ENCODE peak calls at places on chromosomes 4 and X, in six cellular contexts. C is upper lobe of right lung, G is left ventricle myocardium inferior, I is kidney, W is tibial artery, R is endothelial cell of umbilical vein. Z is an unnamed sample.

GRCh38 chr4:113328514-113328913 is 279.1 kb downstream of the ANK2 start:
- DNase-seq in C (no peak), G (no peak), I (no peak), W (no peak), R (no peak), Z (no peak)

GRCh38 chrX:46739736-46740135 is 19.2 kb downstream of the SLC9A7 start:
- DNase-seq in C (no peak), G (no peak), I (no peak), W (no peak), R (no peak), Z (no peak)

GRCh38 chr4:56786955-56787354 is 34.5 kb downstream of the SPINK2 start:
- DNase-seq in C (peak; percentile 67), G (peak; percentile 76), I (peak; percentile 91), W (no peak), R (peak; percentile 17), Z (peak; percentile 82)

GRCh38 chr4:37977471-37978452 is 17.6 kb downstream of the PTTG2 start:
- DNase-seq in C (peak; percentile 91), G (peak; percentile 75), I (peak; percentile 93), W (peak; percentile 68), R (peak; percentile 69), Z (peak; percentile 42)

GRCh38 chr4:37524267-37524666 is 161.9 kb downstream of the RELL1 start:
- DNase-seq in C (no peak), G (no peak), I (no peak), W (no peak), R (no peak), Z (no peak)

GRCh38 chr4:87049508-87049907 is 114.7 kb downstream of the AFF1 start:
- DNase-seq in C (no peak), G (no peak), I (no peak), W (no peak), R (peak; percentile 32), Z (no peak)

GRCh38 chr4:177400030-177400429 is 42.2 kb downstream of the AGA start:
- DNase-seq in C (no peak), G (no peak), I (no peak), W (no peak), R (no peak), Z (no peak)

GRCh38 chr4:156974264-156974663 is 2.7 kb upstream of the PDGFC start:
- DNase-seq in C (no peak), G (no peak), I (no peak), W (no peak), R (no peak), Z (peak; percentile 65)

GRCh38 chrX:145506225-145506624 is 258.9 kb downstream of the SPANXN1 start:
- DNase-seq in C (no peak), G (no peak), I (no peak), W (no peak), R (no peak), Z (no peak)

GRCh38 chrX:2714551-2714950 is 23.5 kb downstream of the CD99 start:
- DNase-seq in C (no peak), G (no peak), I (no peak), W (no peak), R (no peak), Z (no peak)

GRCh38 chr4:152937535-152938236 is 1.6 kb downstream of the FHDC1 start:
- DNase-seq in C (peak; percentile 78), G (peak; percentile 37), I (peak; percentile 80), W (no peak), R (peak; percentile 26), Z (no peak)

GRCh38 chr4:129218897-129219296 is 122.9 kb downstream of the C4orf33 start:
- DNase-seq in C (no peak), G (no peak), I (no peak), W (no peak), R (peak; percentile 27), Z (peak; percentile 52)

GRCh38 chr4:118981839-118982381 is 93.3 kb downstream of the SYNPO2 start:
- DNase-seq in C (no peak), G (no peak), I (no peak), W (peak; percentile 67), R (peak; percentile 64), Z (peak; percentile 89)

GRCh38 chr4:76984127-76984526 is 34.6 kb downstream of the SEPTIN11 start:
- DNase-seq in C (no peak), G (no peak), I (no peak), W (no peak), R (peak; percentile 84), Z (no peak)

GRCh38 chr4:48462363-48462762 is 20.8 kb upstream of the SLC10A4 start:
- DNase-seq in C (no peak), G (no peak), I (no peak), W (no peak), R (no peak), Z (no peak)

GRCh38 chr4:183059797-183060196 is 39.3 kb upstream of the WWC2 start:
- DNase-seq in C (no peak), G (no peak), I (no peak), W (no peak), R (no peak), Z (no peak)

GRCh38 chr4:23368081-23368697 is 521.7 kb downstream of the PPARGC1A start:
- DNase-seq in C (no peak), G (no peak), I (no peak), W (no peak), R (no peak), Z (no peak)

GRCh38 chr4:121728798-121729226 is 32.0 kb upstream of the ANXA5 start:
- DNase-seq in C (no peak), G (no peak), I (no peak), W (no peak), R (peak; percentile 38), Z (peak; percentile 57)

GRCh38 chrX:9329056-9329455 is 135.8 kb upstream of the TBL1X start:
- DNase-seq in C (no peak), G (no peak), I (no peak), W (no peak), R (no peak), Z (no peak)

GRCh38 chrX:107669885-107670628 is 41.7 kb downstream of the PRPS1 start:
- DNase-seq in C (no peak), G (no peak), I (no peak), W (no peak), R (no peak), Z (no peak)

GRCh38 chr4:108276690-108277089 is 108.0 kb upstream of the LEF1 start:
- DNase-seq in C (no peak), G (no peak), I (no peak), W (no peak), R (no peak), Z (no peak)

GRCh38 chrX:84240848-84241565 is 53.0 kb upstream of the RPS6KA6 start:
- DNase-seq in C (no peak), G (no peak), I (no peak), W (no peak), R (no peak), Z (no peak)

GRCh38 chr4:102439835-102440234 is 61.3 kb upstream of the NFKB1 start:
- DNase-seq in C (no peak), G (no peak), I (no peak), W (no peak), R (peak; percentile 11), Z (peak; percentile 79)

GRCh38 chrX:127570276-127570675 is 481.9 kb downstream of the ACTRT1 start:
- DNase-seq in C (no peak), G (no peak), I (no peak), W (no peak), R (no peak), Z (no peak)

GRCh38 chr4:144647095-144647959 is 1.4 kb downstream of the HHIP start:
- DNase-seq in C (no peak), G (no peak), I (no peak), W (no peak), R (peak; percentile 57), Z (peak; percentile 49)

GRCh38 chr4:73870260-73870659 is 1.1 kb downstream of the CXCL1 start:
- DNase-seq in C (peak; percentile 67), G (no peak), I (peak; percentile 37), W (no peak), R (peak; percentile 20), Z (no peak)

GRCh38 chr4:3330682-3331081 is 37.9 kb downstream of the RGS12 start:
- DNase-seq in C (peak; percentile 31), G (no peak), I (no peak), W (no peak), R (peak; percentile 75), Z (no peak)

GRCh38 chr4:8202108-8202507 is 3.0 kb downstream of the SH3TC1 start:
- DNase-seq in C (no peak), G (no peak), I (peak; percentile 76), W (no peak), R (no peak), Z (no peak)
- H3K4me3 ChIP-seq in C (peak overlapping the region; percentile 62), G (peak overlapping the region; percentile 66), I (peak overlapping the region; percentile 62), W (peak overlapping the region; percentile 38), R (peak overlapping the region; percentile 77), Z (no peak overlapping the region)

GRCh38 chrX:153305941-153306464 is 15.6 kb downstream of the PNMA6F start:
- DNase-seq in C (no peak), G (no peak), I (no peak), W (no peak), R (no peak), Z (no peak)
- H3K27ac ChIP-seq in C (no peak overlapping the region), G (no peak overlapping the region), I (no peak overlapping the region), W (no peak overlapping the region), R (no peak overlapping the region), Z (no peak overlapping the region)

GRCh38 chrX:71622347-71623104 is 4.2 kb upstream of the CXCR3 start:
- DNase-seq in C (peak; percentile 84), G (peak; percentile 77), I (peak; percentile 90), W (peak; percentile 74), R (peak; percentile 67), Z (peak; percentile 35)
- H3K4me3 ChIP-seq in C (no peak overlapping the region), G (no peak overlapping the region), I (no peak overlapping the region), W (no peak overlapping the region), R (no peak overlapping the region), Z (no peak overlapping the region)

GRCh38 chr4:134624365-134624764 is 422.8 kb upstream of the PABPC4L start:
- DNase-seq in C (no peak), G (no peak), I (no peak), W (no peak), R (peak; percentile 5), Z (no peak)

GRCh38 chr4:134627386-134627785 is 425.8 kb upstream of the PABPC4L start:
- DNase-seq in C (no peak), G (no peak), I (peak; percentile 82), W (no peak), R (no peak), Z (no peak)

GRCh38 chr4:134628074-134628473 is 426.5 kb upstream of the PABPC4L start:
- DNase-seq in C (no peak), G (no peak), I (no peak), W (no peak), R (no peak), Z (no peak)

GRCh38 chr4:134622194-134622593 is 420.6 kb upstream of the PABPC4L start:
- DNase-seq in C (no peak), G (no peak), I (no peak), W (no peak), R (peak; percentile 5), Z (no peak)
- H3K27ac ChIP-seq in C (no peak overlapping the region), G (no peak overlapping the region), I (no peak overlapping the region), W (peak overlapping the region; percentile 15), R (peak overlapping the region; percentile 81), Z (no peak overlapping the region)

Z was measured in brain microvascular endothelial cell.